ENCODE peak calls at places on chromosomes 5 and 9, in seven cellular contexts. G is CD8-positive, alpha-beta memory T cell; F is Caco-2; I is mucosa of descending colon; U is tibial nerve; L is left ventricle myocardium inferior; M is mammary epithelial cell. K is an unnamed sample.

GRCh38 chr9:13209498-13209897 is 70.0 kb downstream of the MPDZ start:
- DNase-seq in G (no peak), F (no peak), I (no peak), U (no peak), L (no peak), M (no peak), K (no peak)

GRCh38 chr5:176844706-176845391 is 34.5 kb downstream of the UNC5A start:
- DNase-seq in G (no peak), F (no peak), I (no peak), U (no peak), L (no peak), M (peak; percentile 9), K (no peak)

GRCh38 chr9:124332321-124332720 is 74.6 kb downstream of the NEK6 start:
- DNase-seq in G (no peak), F (no peak), I (no peak), U (no peak), L (no peak), M (no peak), K (no peak)

GRCh38 chr9:74777136-74777879 is 110.4 kb downstream of the TRPM6 start:
- DNase-seq in G (peak; percentile 52), F (peak; percentile 14), I (peak; percentile 65), U (peak; percentile 81), L (peak; percentile 44), M (peak; percentile 55), K (peak; percentile 57)

GRCh38 chr9:83266618-83267543 is 203.9 kb upstream of the RASEF start:
- DNase-seq in G (no peak), F (no peak), I (no peak), U (no peak), L (peak; percentile 56), M (no peak), K (no peak)

GRCh38 chr9:19648672-19649071 is 140.2 kb downstream of the SLC24A2 start:
- DNase-seq in G (no peak), F (no peak), I (no peak), U (no peak), L (no peak), M (no peak), K (no peak)

GRCh38 chr5:61327761-61328753 is 4.0 kb upstream of the ZSWIM6 start:
- DNase-seq in G (no peak), F (no peak), I (no peak), U (no peak), L (no peak), M (peak; percentile 84), K (no peak)

GRCh38 chr9:76415154-76415553 is 20.9 kb upstream of the RFK start:
- DNase-seq in G (no peak), F (no peak), I (no peak), U (no peak), L (no peak), M (no peak), K (no peak)

GRCh38 chr5:169702726-169703481 is 65.8 kb downstream of the DOCK2 start:
- DNase-seq in G (no peak), F (no peak), I (no peak), U (no peak), L (no peak), M (no peak), K (no peak)

GRCh38 chr9:133107245-133107722 is 13.8 kb downstream of the RALGDS start:
- DNase-seq in G (no peak), F (no peak), I (peak; percentile 19), U (no peak), L (peak; percentile 10), M (no peak), K (no peak)

GRCh38 chr5:5158472-5158895 is 18.4 kb downstream of the ADAMTS16 start:
- DNase-seq in G (no peak), F (no peak), I (no peak), U (no peak), L (no peak), M (no peak), K (no peak)

GRCh38 chr9:136157477-136158265 is 39.0 kb upstream of the TMEM250 start:
- DNase-seq in G (no peak), F (no peak), I (no peak), U (no peak), L (no peak), M (no peak), K (no peak)

GRCh38 chr5:100643473-100643872 is 108.3 kb downstream of the FAM174A start:
- DNase-seq in G (no peak), F (no peak), I (no peak), U (no peak), L (no peak), M (peak; percentile 8), K (no peak)

GRCh38 chr9:33453286-33453882 is 6.0 kb upstream of the AQP3 start:
- DNase-seq in G (no peak), F (no peak), I (no peak), U (no peak), L (no peak), M (no peak), K (no peak)

GRCh38 chr5:176529824-176530195 is 7.4 kb downstream of the RNF44 start:
- DNase-seq in G (peak; percentile 83), F (no peak), I (peak; percentile 43), U (no peak), L (no peak), M (no peak), K (peak; percentile 46)

GRCh38 chr5:181173420-181174342 is 26.3 kb downstream of the OR2V2 start:
- DNase-seq in G (peak; percentile 71), F (peak; percentile 75), I (no peak), U (no peak), L (no peak), M (peak; percentile 95), K (no peak)

GRCh38 chr5:18465833-18466681 is 831.8 kb downstream of the TAF11L14 start:
- DNase-seq in G (no peak), F (peak; percentile 70), I (no peak), U (peak; percentile 88), L (no peak), M (peak; percentile 51), K (no peak)

GRCh38 chr9:14278291-14278721 is 35.6 kb downstream of the NFIB start:
- DNase-seq in G (no peak), F (no peak), I (no peak), U (no peak), L (no peak), M (peak; percentile 89), K (no peak)

GRCh38 chr9:36110434-36110833 is 26.1 kb upstream of the GLIPR2 start:
- DNase-seq in G (no peak), F (no peak), I (no peak), U (no peak), L (no peak), M (no peak), K (no peak)
- H3K9me3 ChIP-seq in G (no peaks in the 10 kb centered on the region), F (no peaks in the 10 kb centered on the region), I (no peaks in the 10 kb centered on the region), U (no peaks in the 10 kb centered on the region), L (no peaks in the 10 kb centered on the region), M (no peaks in the 10 kb centered on the region), K (no peaks in the 10 kb centered on the region)

DNA sequence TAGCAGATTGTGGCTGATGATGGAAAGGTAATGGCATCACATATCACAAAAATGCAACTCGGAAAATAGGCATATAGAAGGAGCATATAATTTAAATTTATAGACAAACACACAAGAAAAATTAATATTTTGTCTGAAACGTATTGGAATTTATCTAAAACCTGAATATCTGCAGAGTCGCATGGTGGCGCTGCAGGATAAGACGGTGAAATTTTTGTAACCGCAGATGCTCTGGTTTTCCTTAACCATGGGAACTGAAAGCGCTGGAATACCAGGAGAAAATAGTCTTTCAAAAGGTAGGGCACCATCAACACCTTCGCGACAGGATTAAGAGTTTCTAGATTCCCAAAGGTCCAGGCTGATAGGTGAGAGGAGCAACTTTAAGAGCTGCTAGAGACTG is 11.0 kb downstream of the PCDHB14 start:
- DNase-seq in G (no peak), F (no peak), I (no peak), U (no peak), L (no peak), M (peak; percentile 7), K (no peak)
- H3K9me3 ChIP-seq in G (peaks cover 9% of the 10 kb centered on the region), F (no peaks in the 10 kb centered on the region), I (peaks cover 89% of the 10 kb centered on the region), U (peaks cover 7% of the 10 kb centered on the region), L (peaks cover 95% of the 10 kb centered on the region), M (peaks cover 29% of the 10 kb centered on the region), K (peaks cover 10% of the 10 kb centered on the region)

GRCh38 chr5:13307480-13307879 is 637.0 kb downstream of the DNAH5 start:
- DNase-seq in G (no peak), F (no peak), I (no peak), U (no peak), L (no peak), M (no peak), K (no peak)
- H3K9me3 ChIP-seq in G (peaks cover 5% of the 10 kb centered on the region), F (no peaks in the 10 kb centered on the region), I (peaks cover 22% of the 10 kb centered on the region), U (no peaks in the 10 kb centered on the region), L (no peaks in the 10 kb centered on the region), M (no peaks in the 10 kb centered on the region), K (no peaks in the 10 kb centered on the region)

DNA sequence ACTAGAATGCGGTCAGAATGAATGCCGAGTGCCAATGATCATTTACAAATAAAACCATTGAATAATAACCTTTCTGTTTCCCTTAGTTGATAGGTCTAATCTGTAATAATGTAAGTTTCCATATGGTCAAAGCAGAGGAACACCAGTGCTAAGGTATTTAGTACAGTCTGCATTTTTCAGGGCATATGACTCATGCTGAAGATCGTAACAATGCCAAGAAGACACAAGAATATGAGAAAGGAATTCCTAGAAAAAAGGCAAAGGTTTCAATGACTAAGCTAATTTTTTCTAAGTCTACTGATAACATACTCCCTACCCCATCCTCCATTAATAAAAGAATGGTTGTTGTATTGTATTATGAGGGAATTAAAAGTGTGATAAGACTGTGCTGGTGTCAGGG is 2.8 kb downstream of the OR1L8 start:
- DNase-seq in G (no peak), F (no peak), I (no peak), U (no peak), L (no peak), M (peak; percentile 55), K (no peak)
- H3K9me3 ChIP-seq in G (no peaks in the 10 kb centered on the region), F (peaks cover 3% of the 10 kb centered on the region), I (no peaks in the 10 kb centered on the region), U (no peaks in the 10 kb centered on the region), L (peaks cover 18% of the 10 kb centered on the region), M (no peaks in the 10 kb centered on the region), K (no peaks in the 10 kb centered on the region)

GRCh38 chr5:2660305-2660704 is 91.2 kb downstream of the IRX2 start:
- DNase-seq in G (no peak), F (no peak), I (no peak), U (no peak), L (no peak), M (no peak), K (no peak)
- H3K9me3 ChIP-seq in G (no peaks in the 10 kb centered on the region), F (no peaks in the 10 kb centered on the region), I (no peaks in the 10 kb centered on the region), U (no peaks in the 10 kb centered on the region), L (no peaks in the 10 kb centered on the region), M (peaks cover 2% of the 10 kb centered on the region), K (no peaks in the 10 kb centered on the region)

DNA sequence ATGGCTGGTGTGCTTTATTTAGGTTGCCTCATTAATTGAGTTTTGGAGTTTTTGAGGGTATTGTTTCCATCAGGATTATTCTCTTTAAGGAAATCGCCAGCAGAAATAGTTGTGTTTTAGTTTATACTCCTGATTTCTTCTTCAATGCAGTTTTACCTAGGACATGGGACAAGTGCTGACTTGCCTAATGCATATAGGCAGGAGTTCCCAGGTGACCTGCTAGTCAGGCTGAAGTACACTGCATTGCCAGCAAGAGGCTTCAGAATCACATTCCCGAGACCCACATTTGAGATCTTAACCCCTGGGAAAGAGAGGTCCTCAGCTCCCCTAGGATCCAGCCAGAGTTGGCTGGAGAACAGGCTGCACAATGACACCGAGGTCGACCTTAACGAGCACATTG is 1.5 kb upstream of the OR1N2 start:
- DNase-seq in G (no peak), F (no peak), I (no peak), U (no peak), L (no peak), M (peak; percentile 60), K (no peak)
- H3K9me3 ChIP-seq in G (no peaks in the 10 kb centered on the region), F (peaks cover 3% of the 10 kb centered on the region), I (no peaks in the 10 kb centered on the region), U (no peaks in the 10 kb centered on the region), L (peaks cover 14% of the 10 kb centered on the region), M (no peaks in the 10 kb centered on the region), K (no peaks in the 10 kb centered on the region)

K was measured in T-helper 17 cell.